ENCODE peak calls at places on chromosomes 5 and 9, in four cellular contexts. A is CD8-positive, alpha-beta T cell; M is IMR-90; Q is CD8-positive, alpha-beta memory T cell. X is an unnamed sample. For H3K27me3, the result is how much of the 10 kb centered on the place peaks cover.

GRCh38 chr5:92800360-92800759 is 780.7 kb downstream of the NR2F1-AS1 start:
- DNase-seq in M (peak), A (no peak), Q (no peak), X (no peak)

GRCh38 chr5:94618029-94618492 is 343 bp downstream of the KIAA0825 start:
- DNase-seq in A (no peak), Q (no peak), M (peak), X (peak)

GRCh38 chr5:175123542-175123941 is 320.4 kb downstream of the DRD1 start:
- DNase-seq in A (no peak), Q (no peak), M (no peak), X (no peak)

GRCh38 chr5:10329808-10330481 is 22.2 kb upstream of the CMBL start:
- DNase-seq in M (peak), Q (no peak), A (no peak), X (peak)

GRCh38 chr5:88899338-88899737 is 16.4 kb upstream of the MEF2C start:
- DNase-seq in Q (no peak), A (no peak), M (no peak), X (no peak)

GRCh38 chr9:137296214-137297059 is 5.6 kb downstream of the NRARP start:
- DNase-seq in M (peak), A (no peak), Q (no peak), X (peak)

GRCh38 chr9:71663931-71664459 is 104.3 kb downstream of the CEMIP2 start:
- DNase-seq in Q (no peak), M (no peak), A (no peak), X (no peak)

GRCh38 chr9:110126457-110126856 is 81.5 kb downstream of the C9orf152 start:
- DNase-seq in A (no peak), Q (no peak), M (no peak), X (no peak)

GRCh38 chr5:67774796-67775195 is 440.8 kb upstream of the PIK3R1 start:
- DNase-seq in M (no peak), Q (no peak), A (no peak), X (no peak)

GRCh38 chr9:136696502-136696901 is 9.2 kb upstream of the AGPAT2 start:
- DNase-seq in A (no peak), M (no peak), Q (no peak), X (peak)

GRCh38 chr9:99445920-99446319 is 223.8 kb downstream of the SEC61B start:
- DNase-seq in M (no peak), A (no peak), Q (no peak), X (no peak)

GRCh38 chr5:95723632-95724369 is 7.3 kb upstream of the RHOBTB3 start:
- DNase-seq in M (peak), Q (no peak), A (no peak), X (no peak)

GRCh38 chr5:68848086-68848485 is 245.7 kb upstream of the SLC30A5 start:
- DNase-seq in M (no peak), A (no peak), Q (no peak), X (no peak)

GRCh38 chr5:136133416-136134383 is 1.1 kb downstream of the SMAD5 start:
- DNase-seq in Q (no peak), A (peak), M (peak), X (peak)

GRCh38 chr9:109908459-109909390 is 128.7 kb downstream of the PALM2AKAP2 start:
- DNase-seq in A (no peak), Q (no peak), M (peak), X (no peak)

GRCh38 chr5:5078009-5078897 is 61.9 kb upstream of the ADAMTS16 start:
- DNase-seq in M (no peak), A (no peak), Q (no peak), X (no peak)

GRCh38 chr5:83034036-83034435 is 43.2 kb downstream of the TMEM167A start:
- DNase-seq in Q (no peak), M (no peak), A (no peak), X (no peak)

GRCh38 chr9:99173570-99174504 is 47.9 kb downstream of the ALG2 start:
- DNase-seq in A (no peak), M (no peak), Q (no peak), X (no peak)

GRCh38 chr5:33272288-33272687 is 168.5 kb upstream of the TARS1 start:
- DNase-seq in M (peak), A (no peak), Q (no peak), X (no peak)

GRCh38 chr5:142906863-142907671 is 136.9 kb downstream of the ARHGAP26 start:
- DNase-seq in Q (no peak), A (no peak), M (peak), X (no peak)

GRCh38 chr9:108074900-108075299 is 585.3 kb upstream of the KLF4 start:
- DNase-seq in M (no peak), A (no peak), Q (no peak), X (no peak)

GRCh38 chr9:109751253-109751652 is 28.7 kb upstream of the PALM2AKAP2 start:
- DNase-seq in M (peak), A (no peak), Q (no peak), X (no peak)

GRCh38 chr9:127972316-127972871 is 8.4 kb downstream of the EEIG1 start:
- DNase-seq in Q (no peak), M (no peak), A (peak), X (peak)

GRCh38 chr5:148748702-148749101 is 77.7 kb upstream of the ADRB2 start:
- DNase-seq in M (no peak), Q (no peak), A (no peak), X (no peak)

GRCh38 chr5:168086104-168086610 is 205.3 kb upstream of the WWC1 start:
- DNase-seq in Q (no peak), A (no peak), M (no peak), X (no peak)

GRCh38 chr5:61207884-61208283 is 45.6 kb upstream of the SMIM15 start:
- DNase-seq in A (no peak), M (no peak), Q (no peak), X (no peak)

GRCh38 chr9:110259566-110259965 is 3.3 kb upstream of the TXN start:
- DNase-seq in Q (no peak), M (no peak), A (no peak), X (no peak)

GRCh38 chr5:56564451-56565223 is 250.7 kb upstream of the MAP3K1 start:
- DNase-seq in A (no peak), Q (no peak), M (peak), X (no peak)

GRCh38 chr5:159905496-159905895 is 10.8 kb upstream of the ADRA1B start:
- DNase-seq in Q (no peak), M (peak), A (no peak), X (no peak)

GRCh38 chr5:113804943-113805342 is 291.4 kb downstream of the YTHDC2 start:
- DNase-seq in M (no peak), Q (no peak), A (no peak), X (no peak)

GRCh38 chr9:37936965-37937364 is 33.0 kb upstream of the SLC25A51 start:
- DNase-seq in Q (no peak), M (peak), A (no peak), X (no peak)

GRCh38 chr5:132262882-132263547 is 5.5 kb downstream of the PDLIM4 start:
- DNase-seq in Q (no peak), A (no peak), M (no peak), X (no peak)

GRCh38 chr5:157387683-157388093 is 72.3 kb upstream of the NIPAL4 start:
- DNase-seq in A (no peak), Q (no peak), M (peak), X (peak)

GRCh38 chr5:107979272-107979671 is 308.5 kb upstream of the EFNA5 start:
- DNase-seq in M (peak), A (no peak), Q (no peak), X (no peak)

GRCh38 chr9:136787690-136788400 is 3.3 kb upstream of the TMEM141 start:
- DNase-seq in M (peak), Q (peak), A (peak), X (peak)

GRCh38 chr9:4491621-4491975 is 1.3 kb downstream of the SLC1A1 start:
- DNase-seq in M (no peak), Q (no peak), A (no peak), X (no peak)
- H3K4me3 ChIP-seq in M (peak), Q (no peak), A (no peak), X (no peak)

DNA sequence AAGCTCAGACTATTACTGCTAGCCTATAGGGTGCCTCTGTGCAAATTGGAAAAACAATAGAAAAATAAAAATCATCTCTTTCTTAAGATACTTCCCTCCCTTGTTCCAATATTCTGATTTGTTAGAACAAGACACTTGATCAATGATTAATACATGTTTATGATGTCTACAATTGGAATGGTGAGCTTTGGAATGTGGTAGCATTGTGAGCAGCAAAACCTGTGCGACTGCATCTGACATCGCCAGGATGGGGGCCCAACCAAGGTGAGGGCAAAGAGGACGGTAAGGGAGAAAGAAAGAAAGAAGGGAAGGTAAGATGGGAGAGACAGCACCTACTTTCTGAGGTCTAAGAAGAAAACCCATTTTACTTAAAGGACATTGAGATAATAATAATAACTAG is 183.0 kb upstream of the TRIM32 start:
- DNase-seq in M (no peak), A (no peak), Q (no peak), X (no peak)
- H3K27me3 ChIP-seq in M (under half), A (under half), Q (under half), X (under half)

DNA sequence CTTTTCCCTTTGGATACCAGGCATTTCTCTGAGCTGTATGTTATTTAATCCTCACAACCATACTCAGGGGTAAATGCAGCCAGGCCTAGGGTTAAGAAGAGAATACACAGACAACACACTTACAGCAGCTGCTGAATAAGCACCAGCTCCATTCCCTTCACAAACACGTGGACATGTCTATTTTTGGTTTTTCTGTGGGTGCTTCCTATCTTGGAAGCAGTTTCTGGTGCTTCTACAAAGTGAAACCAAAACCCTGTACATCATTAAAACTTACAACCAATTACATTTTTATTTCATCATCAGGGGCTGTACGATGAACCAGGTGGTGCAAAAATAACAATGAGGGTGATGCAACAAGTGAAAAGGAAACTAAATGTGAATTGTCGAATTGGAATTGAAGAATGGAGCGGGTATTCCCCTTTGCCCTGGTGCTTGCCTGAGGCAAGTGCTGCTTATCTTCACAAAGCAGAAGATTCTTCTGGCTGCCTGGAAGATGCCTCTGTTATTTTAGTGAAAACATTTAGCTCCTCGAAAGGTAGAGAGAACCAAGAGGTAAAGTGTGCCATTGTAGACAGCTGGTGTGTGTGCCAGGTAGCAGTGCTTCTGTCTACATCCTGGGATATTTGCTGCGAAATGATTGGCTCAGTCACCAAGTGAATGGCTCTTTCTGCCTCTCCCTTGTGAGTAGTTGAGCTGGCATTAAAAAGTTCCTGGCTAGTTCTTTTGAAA is 18.6 kb upstream of the IFNB1 start:
- DNase-seq in A (peak), Q (peak), M (peak), X (no peak)
- H3K4me3 ChIP-seq in A (peak), Q (peak), M (peak), X (peak)

GRCh38 chr9:82038897-82039296 is 50.3 kb downstream of the SPATA31D1 start:
- DNase-seq in A (no peak), Q (no peak), M (no peak), X (no peak)
- H3K27me3 ChIP-seq in A (under half), Q (under half), M (under half), X (under half)

DNA sequence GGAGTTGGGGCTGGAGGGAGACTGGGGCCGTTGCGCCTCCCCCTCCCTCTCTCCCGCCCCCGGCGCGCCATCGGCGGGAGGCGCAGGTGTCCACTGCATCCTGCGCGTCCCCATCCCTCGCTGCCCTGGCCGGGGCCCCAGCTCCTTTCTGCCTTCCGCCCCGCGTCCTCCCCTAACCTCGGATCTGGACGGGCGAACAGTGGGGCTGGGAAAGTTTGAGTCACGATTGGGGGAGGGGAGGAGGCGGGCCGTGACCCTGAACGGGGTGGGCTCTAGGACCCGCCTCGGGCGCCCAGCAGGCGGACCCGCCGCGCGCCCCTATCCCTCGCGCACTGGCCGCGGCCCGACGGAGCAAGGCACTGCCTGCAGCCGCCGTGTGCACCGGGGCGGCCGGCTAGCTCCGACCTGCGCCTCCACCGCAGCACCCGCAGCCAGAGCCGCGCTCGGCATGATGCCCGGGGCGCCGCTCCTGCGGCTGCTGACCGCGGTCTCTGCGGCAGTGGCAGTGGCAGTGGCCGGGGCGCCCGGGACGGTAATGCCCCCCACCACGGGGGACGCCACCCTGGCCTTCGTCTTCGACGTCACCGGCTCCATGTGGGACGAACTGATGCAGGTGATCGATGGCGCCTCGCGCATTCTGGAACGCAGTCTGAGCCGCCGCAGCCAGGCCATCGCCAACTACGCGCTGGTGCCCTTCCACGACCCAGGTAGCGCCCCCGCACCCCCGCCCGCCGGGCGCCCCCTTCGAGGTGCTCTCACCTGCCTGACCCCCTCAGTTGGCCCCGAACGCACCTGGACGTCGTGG is at the start of gene HMCN2:
- DNase-seq in Q (no peak), M (no peak), A (no peak), X (no peak)
- H3K4me3 ChIP-seq in Q (no peak), M (no peak), A (no peak), X (peak)

GRCh38 chr5:38830521-38831051 is 15.2 kb upstream of the OSMR start:
- DNase-seq in M (peak), Q (no peak), A (no peak), X (no peak)
- H3K27me3 ChIP-seq in M (under half), Q (under half), A (under half), X (under half)

DNA sequence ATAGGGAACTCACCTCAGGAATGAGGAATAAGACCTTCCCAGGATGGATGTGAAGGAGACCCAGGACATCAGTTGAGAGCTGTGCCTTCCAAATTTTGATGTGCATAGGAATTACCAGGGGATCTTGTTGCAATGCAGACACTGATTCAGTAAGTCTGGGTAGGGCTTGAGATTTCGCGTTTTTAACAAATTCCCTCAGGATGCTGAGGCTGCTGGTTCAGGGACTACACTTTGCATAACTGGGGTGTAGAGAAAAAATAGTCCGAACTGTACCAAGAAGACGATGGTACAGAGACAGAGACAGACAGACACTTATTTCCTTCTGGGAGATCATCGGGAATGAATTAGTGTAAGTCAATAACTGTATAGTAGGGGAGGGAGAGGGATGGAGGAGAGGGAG is 82.3 kb upstream of the FREM1 start:
- DNase-seq in A (no peak), M (no peak), Q (no peak), X (no peak)
- H3K4me3 ChIP-seq in A (peak), M (peak), Q (peak), X (peak)

GRCh38 chr5:1156033-1156753 is 44.3 kb upstream of the SLC12A7 start:
- DNase-seq in M (no peak), A (no peak), Q (no peak), X (no peak)
- H3K27me3 ChIP-seq in M (half or more), A (under half), Q (under half), X (under half)

GRCh38 chr9:34662544-34663295 is at the start of gene CCL27:
- DNase-seq in A (no peak), M (no peak), Q (no peak), X (no peak)
- H3K4me3 ChIP-seq in A (no peak), M (no peak), Q (no peak), X (no peak)